ENCODE peak calls at places on chromosomes 3 and 15, in six cellular contexts. K is GM13977, N is HFF-Myc, B is colonic mucosa, M is PC-9, D is brain microvascular endothelial cell. W is an unnamed sample.

GRCh38 chr3:128679338-128679737 is 28.7 kb upstream of the RPN1 start:
- DNase-seq in N (no peak), K (no peak), D (no peak), M (no peak), B (no peak), W (no peak)

GRCh38 chr3:113374078-113374477 is 67.2 kb downstream of the CFAP44 start:
- DNase-seq in N (no peak), K (no peak), M (no peak), B (no peak), D (no peak), W (no peak)

GRCh38 chr3:159782724-159783421 is 205.8 kb upstream of the IL12A start:
- DNase-seq in N (no peak), B (peak), K (no peak), D (no peak), M (no peak), W (no peak)

GRCh38 chr3:127679534-127680145 is 6.9 kb downstream of the ABTB1 start:
- DNase-seq in K (no peak), B (no peak), D (no peak), M (no peak), N (no peak), W (no peak)

GRCh38 chr3:129280183-129280582 is 1.5 kb downstream of the HMCES start:
- DNase-seq in M (no peak), N (no peak), D (no peak), B (no peak), K (no peak), W (no peak)

GRCh38 chr3:58101499-58102370 is 93.5 kb downstream of the FLNB start:
- DNase-seq in M (no peak), N (no peak), D (no peak), K (no peak), B (no peak), W (no peak)

GRCh38 chr15:35000511-35000910 is 12.4 kb upstream of the ZNF770 start:
- DNase-seq in D (peak), B (no peak), N (peak), M (peak), K (no peak), W (peak)

GRCh38 chr3:3134750-3135448 is 8.2 kb downstream of the TRNT1 start:
- DNase-seq in B (no peak), K (no peak), D (peak), M (no peak), N (no peak), W (no peak)

GRCh38 chr3:119497824-119498187 is 541 bp upstream of the TIMMDC1 start:
- DNase-seq in N (no peak), M (peak), K (no peak), B (peak), D (no peak), W (no peak)

GRCh38 chr15:67928666-67929065 is 88.8 kb upstream of the RNU6-1 start:
- DNase-seq in D (no peak), N (no peak), M (no peak), K (no peak), B (no peak), W (no peak)

GRCh38 chr3:37072892-37073291 is 79.6 kb downstream of the MLH1 start:
- DNase-seq in M (peak), B (peak), K (no peak), N (peak), D (peak), W (peak)

GRCh38 chr3:183533410-183534132 is 21.9 kb downstream of the KLHL6 start:
- DNase-seq in D (no peak), N (no peak), K (peak), M (no peak), B (peak), W (no peak)

GRCh38 chr3:40951636-40952035 is 247.7 kb upstream of the CTNNB1 start:
- DNase-seq in D (peak), K (no peak), N (no peak), B (no peak), M (no peak), W (no peak)

GRCh38 chr15:64354683-64355558 is 1.1 kb downstream of the CSNK1G1 start:
- DNase-seq in B (no peak), N (no peak), K (no peak), M (no peak), D (no peak), W (no peak)

GRCh38 chr15:67685008-67685599 is 140.2 kb upstream of the SKOR1 start:
- DNase-seq in K (no peak), M (no peak), B (no peak), D (no peak), N (peak), W (no peak)

GRCh38 chr3:120344349-120344748 is 4.8 kb downstream of the LRRC58 start:
- DNase-seq in K (peak), M (no peak), B (no peak), N (no peak), D (no peak), W (no peak)

GRCh38 chr15:31001702-31002101 is 10.3 kb upstream of the MTMR10 start:
- DNase-seq in D (no peak), B (no peak), M (no peak), N (no peak), K (no peak), W (no peak)

GRCh38 chr3:45078910-45079522 is 52.9 kb downstream of the CLEC3B start:
- DNase-seq in B (peak), K (no peak), D (no peak), N (no peak), M (no peak), W (no peak)

GRCh38 chr15:59400103-59400813 is 27.6 kb upstream of the MYO1E start:
- DNase-seq in K (no peak), N (no peak), D (no peak), M (no peak), B (no peak), W (no peak)

GRCh38 chr3:24264748-24265158 is 229.9 kb downstream of the THRB start:
- DNase-seq in N (no peak), M (no peak), D (peak), K (peak), B (no peak), W (no peak)

GRCh38 chr3:143676742-143677141 is 171.5 kb downstream of the SLC9A9 start:
- DNase-seq in K (no peak), D (no peak), B (no peak), N (no peak), M (no peak), W (no peak)

GRCh38 chr15:52493968-52494367 is 34.7 kb downstream of the MYO5A start:
- DNase-seq in M (no peak), B (no peak), N (no peak), D (no peak), K (no peak), W (no peak)

GRCh38 chr3:130395331-130395730 is 49.9 kb downstream of the COL6A5 start:
- DNase-seq in K (no peak), D (no peak), M (no peak), B (no peak), N (no peak), W (no peak)

GRCh38 chr3:55175423-55175822 is 247.6 kb upstream of the LRTM1 start:
- DNase-seq in K (no peak), N (no peak), M (no peak), D (no peak), B (no peak), W (no peak)

GRCh38 chr15:67945131-67945530 is 105.3 kb upstream of the RNU6-1 start:
- DNase-seq in N (no peak), K (no peak), D (no peak), B (no peak), M (no peak), W (no peak)

GRCh38 chr3:27885641-27886040 is 163.5 kb upstream of the EOMES start:
- DNase-seq in K (no peak), B (no peak), N (no peak), D (no peak), M (no peak), W (no peak)

GRCh38 chr3:13282528-13282985 is 137.6 kb downstream of the NUP210 start:
- DNase-seq in B (no peak), K (peak), D (no peak), N (no peak), M (peak), W (no peak)

GRCh38 chr15:51864408-51865056 is 35.1 kb downstream of the TMOD3 start:
- DNase-seq in M (no peak), K (no peak), D (no peak), N (no peak), B (no peak), W (no peak)

GRCh38 chr3:141561426-141562034 is 74.7 kb downstream of the RASA2 start:
- DNase-seq in D (peak), K (peak), N (peak), M (peak), B (peak), W (peak)

GRCh38 chr3:186815490-186815889 is 9.2 kb upstream of the RFC4 start:
- DNase-seq in D (peak), N (no peak), M (no peak), B (no peak), K (no peak), W (no peak)

GRCh38 chr15:77060560-77060959 is 10.3 kb downstream of the TSPAN3 start:
- DNase-seq in D (peak), M (no peak), N (no peak), K (no peak), B (no peak), W (no peak)

GRCh38 chr3:109346770-109347295 is 9.5 kb upstream of the DPPA4 start:
- DNase-seq in N (no peak), D (peak), K (no peak), M (no peak), B (no peak), W (no peak)

GRCh38 chr3:8625991-8626390 is 18.6 kb downstream of the SSUH2 start:
- DNase-seq in N (no peak), M (peak), K (no peak), D (peak), B (no peak), W (no peak)

GRCh38 chr3:45035441-45036301 is 9.6 kb downstream of the CLEC3B start:
- DNase-seq in B (peak), K (no peak), N (no peak), D (no peak), M (no peak), W (no peak)

GRCh38 chr15:52289629-52290081 is 5.9 kb downstream of the MYO5C start:
- DNase-seq in M (peak), K (no peak), N (no peak), B (peak), D (no peak), W (no peak)

GRCh38 chr3:167091186-167091585 is 288.9 kb downstream of the ZBBX start:
- DNase-seq in N (no peak), K (no peak), B (no peak), D (no peak), M (no peak), W (no peak)

GRCh38 chr3:169117264-169117663 is 546.2 kb downstream of the MECOM start:
- DNase-seq in D (no peak), M (no peak), K (no peak), B (no peak), N (no peak), W (no peak)

GRCh38 chr3:13581485-13582365 is 32.8 kb downstream of the FBLN2 start:
- DNase-seq in M (no peak), D (peak), K (no peak), B (no peak), N (no peak), W (no peak)

GRCh38 chr15:60179786-60180391 is 175.8 kb downstream of the FOXB1 start:
- DNase-seq in K (peak), M (no peak), N (peak), D (peak), B (peak), W (peak)

GRCh38 chr3:25861566-25861965 is 71.7 kb downstream of the OXSM start:
- DNase-seq in B (no peak), D (no peak), M (no peak), K (no peak), N (no peak), W (no peak)

GRCh38 chr3:25863011-25863415 is 73.1 kb downstream of the OXSM start:
- DNase-seq in M (no peak), D (no peak), N (no peak), K (no peak), B (no peak), W (no peak)

GRCh38 chr3:25863560-25863959 is 73.7 kb downstream of the OXSM start:
- DNase-seq in K (no peak), D (no peak), N (no peak), B (no peak), M (no peak), W (no peak)
- TF ChIP-seq CTCF in K (no peak), D (peak), N (peak), B (no peak), M (no peak), W (no peak)

GRCh38 chr3:22922317-22922716 is 280.8 kb upstream of the UBE2E2 start:
- DNase-seq in D (no peak), N (no peak), M (no peak), K (peak), B (no peak), W (no peak)
- TF ChIP-seq CTCF in D (peak), N (no peak), M (peak), K (peak), B (no peak), W (peak)

DNA sequence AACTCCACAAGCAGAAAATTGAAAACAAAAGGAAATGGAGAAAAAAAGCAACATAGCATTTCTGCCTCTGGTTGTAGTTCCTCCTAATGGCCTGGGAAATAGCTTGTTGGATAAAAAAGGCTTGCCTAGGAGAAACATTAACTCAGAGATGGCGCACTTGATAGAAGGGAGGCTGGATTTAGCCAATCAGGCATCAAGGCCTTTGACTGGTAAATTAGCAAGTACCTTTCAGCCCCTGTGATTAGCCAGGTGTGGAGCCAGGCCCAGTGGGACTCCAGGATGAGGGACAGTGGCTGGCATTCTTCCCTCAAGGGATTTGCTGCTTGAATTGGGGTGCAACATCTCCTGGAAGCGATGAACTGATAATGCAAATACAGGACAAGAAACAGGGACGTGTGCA is 84.5 kb downstream of the RPLP1 start:
- DNase-seq in D (no peak), N (no peak), K (no peak), M (no peak), B (no peak), W (no peak)
- TF ChIP-seq CTCF in D (no peak), N (no peak), K (no peak), M (no peak), B (no peak), W (no peak)

GRCh38 chr15:62505761-62506160 is 340.7 kb upstream of the C2CD4B start:
- DNase-seq in D (no peak), M (no peak), K (no peak), B (no peak), N (no peak), W (no peak)
- TF ChIP-seq CTCF in D (no peak), M (no peak), K (no peak), B (no peak), N (no peak), W (no peak)

GRCh38 chr15:89248584-89248983 is 4.8 kb downstream of the FANCI start:
- DNase-seq in K (no peak), D (no peak), M (no peak), N (no peak), B (no peak), W (no peak)

GRCh38 chr15:89247441-89247840 is 3.7 kb downstream of the FANCI start:
- DNase-seq in D (no peak), N (no peak), B (no peak), K (no peak), M (no peak), W (no peak)

GRCh38 chr15:89243046-89243690 is 611 bp upstream of the FANCI start:
- DNase-seq in K (no peak), B (no peak), M (no peak), N (no peak), D (no peak), W (no peak)

GRCh38 chr15:89244512-89244869 is 712 bp downstream of the FANCI start:
- DNase-seq in B (no peak), D (no peak), N (no peak), M (no peak), K (no peak), W (no peak)

GRCh38 chr15:89243691-89244511 is at the start of gene FANCI:
- DNase-seq in K (peak), D (peak), M (peak), N (peak), B (peak), W (peak)
- TF ChIP-seq CTCF in K (peak), D (peak), M (peak), N (peak), B (no peak), W (peak)

DNA sequence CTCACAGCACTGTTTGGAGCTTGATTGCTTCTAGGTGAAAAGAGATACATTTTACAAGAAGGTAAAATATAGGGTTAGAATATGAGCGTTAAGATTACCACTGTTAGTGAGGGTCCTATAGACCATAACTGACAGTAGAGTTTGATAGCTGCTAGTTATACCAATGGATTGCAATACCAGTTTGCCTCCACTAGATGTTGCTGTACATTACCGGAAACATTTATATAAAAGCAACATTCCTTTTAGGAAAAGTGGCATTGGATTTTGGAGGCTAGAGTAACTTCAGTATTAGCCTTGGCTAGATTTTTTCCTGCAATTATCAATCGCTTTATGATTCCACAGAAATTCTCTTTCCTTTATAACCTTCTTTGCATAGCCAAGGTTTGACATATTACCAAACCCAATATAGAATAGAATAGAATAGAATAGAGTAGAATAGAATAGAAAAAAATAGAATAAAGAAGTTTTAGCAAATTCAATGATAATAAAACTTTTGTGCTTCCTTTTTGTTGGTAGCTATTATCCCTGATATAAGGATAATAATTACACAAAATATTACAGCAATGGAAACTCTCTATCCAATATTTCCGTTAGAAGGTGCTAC is 1093.6 kb upstream of the ALCAM start:
- DNase-seq in K (peak), B (no peak), N (peak), M (no peak), D (peak), W (peak)
- TF ChIP-seq CTCF in K (peak), B (peak), N (peak), M (peak), D (peak), W (peak)

GRCh38 chr15:48084759-48085420 is 35.9 kb upstream of the SLC24A5 start:
- DNase-seq in B (no peak), N (no peak), D (peak), M (no peak), K (peak), W (no peak)
- TF ChIP-seq CTCF in B (peak), N (peak), D (peak), M (peak), K (peak), W (peak)

DNA sequence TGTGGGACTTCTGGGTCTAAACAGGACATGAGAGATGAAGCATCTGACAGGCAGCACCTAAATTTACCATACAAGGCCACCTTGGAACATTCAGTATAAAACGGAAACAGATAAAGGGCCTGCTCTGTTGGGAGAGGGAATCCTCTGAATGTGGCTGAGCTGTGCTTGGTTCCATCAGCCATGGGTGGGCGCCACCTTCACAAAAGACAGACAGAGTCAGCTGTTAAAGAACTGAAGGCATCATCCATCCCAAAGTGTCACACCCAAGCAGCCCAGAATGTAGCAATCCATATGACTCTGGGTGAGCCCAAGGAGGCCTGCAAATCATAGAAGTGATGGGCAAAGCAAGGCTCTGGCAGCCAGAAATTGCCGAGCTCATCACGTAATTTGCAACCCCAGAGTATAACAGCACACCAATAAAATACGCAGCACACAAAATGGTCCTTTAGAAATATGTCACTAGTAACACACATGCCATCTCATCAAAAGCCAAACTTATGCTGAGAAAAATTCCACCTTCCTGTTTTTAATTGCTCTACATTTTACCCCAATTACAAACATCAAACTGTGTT is 24.8 kb upstream of the RBP1 start:
- DNase-seq in D (peak), K (no peak), B (no peak), M (no peak), N (no peak), W (no peak)
- TF ChIP-seq CTCF in D (peak), K (peak), B (no peak), M (peak), N (no peak), W (peak)

GRCh38 chr3:139309046-139309660 is 34.7 kb upstream of the MRPS22 start:
- DNase-seq in M (no peak), D (no peak), B (no peak), N (peak), K (no peak), W (no peak)

GRCh38 chr3:139308156-139309017 is 35.4 kb upstream of the MRPS22 start:
- DNase-seq in K (no peak), N (no peak), M (no peak), B (no peak), D (no peak), W (no peak)

GRCh38 chr3:139306078-139306477 is 37.7 kb upstream of the MRPS22 start:
- DNase-seq in M (no peak), N (no peak), D (no peak), B (no peak), K (no peak), W (no peak)

GRCh38 chr3:139307601-139308146 is 36.1 kb upstream of the MRPS22 start:
- DNase-seq in B (no peak), N (no peak), M (no peak), D (no peak), K (no peak), W (no peak)

GRCh38 chr3:139307072-139307491 is 36.7 kb upstream of the MRPS22 start:
- DNase-seq in B (no peak), N (no peak), M (no peak), K (no peak), D (no peak), W (no peak)
- TF ChIP-seq CTCF in B (no peak), N (no peak), M (no peak), K (no peak), D (no peak), W (no peak)

W was measured in AG09319.